ENCODE peak calls at places on chromosomes 2 and 18, in eight cellular contexts. Y is coronary artery, M is A549, A is tibial nerve, F is fibroblast of pulmonary artery, P is heart right ventricle, X is osteocyte, C is lower lobe of right lung. R is an unnamed sample.

GRCh38 chr2:30612371-30612770 is 165.3 kb downstream of the LCLAT1 start:
- DNase-seq in Y (no peak), M (no peak), A (no peak), F (no peak), P (no peak), X (no peak), C (no peak), R (no peak)

GRCh38 chr2:152098798-152099654 is at the start of gene CACNB4:
- DNase-seq in Y (no peak), M (peak), A (no peak), F (peak), P (peak), X (no peak), C (peak), R (peak)

GRCh38 chr2:28626376-28626775 is 125.3 kb upstream of the PPP1CB start:
- DNase-seq in Y (no peak), M (no peak), A (no peak), F (no peak), P (no peak), X (no peak), C (no peak), R (no peak)

GRCh38 chr2:238155761-238156694 is 2.7 kb upstream of the ERFE start:
- DNase-seq in Y (no peak), M (no peak), A (no peak), F (peak), P (no peak), X (no peak), C (peak), R (no peak)

GRCh38 chr18:46253498-46253897 is 149.3 kb downstream of the HAUS1 start:
- DNase-seq in Y (no peak), M (no peak), A (peak), F (peak), P (no peak), X (no peak), C (no peak), R (no peak)

GRCh38 chr2:151361674-151362380 is 4.4 kb downstream of the TNFAIP6 start:
- DNase-seq in Y (no peak), M (peak), A (no peak), F (peak), P (no peak), X (no peak), C (no peak), R (no peak)

GRCh38 chr18:5370332-5370731 is 74.8 kb upstream of the ZBTB14 start:
- DNase-seq in Y (no peak), M (no peak), A (no peak), F (peak), P (no peak), X (no peak), C (no peak), R (peak)

GRCh38 chr2:57884281-57884680 is 162.3 kb upstream of the VRK2 start:
- DNase-seq in Y (no peak), M (no peak), A (no peak), F (no peak), P (no peak), X (no peak), C (no peak), R (no peak)

GRCh38 chr2:226799211-226799975 is at the start of gene IRS1:
- DNase-seq in Y (peak), M (no peak), A (peak), F (peak), P (peak), X (peak), C (peak), R (peak)

GRCh38 chr2:13413989-13414388 is 697.3 kb downstream of the TRIB2 start:
- DNase-seq in Y (no peak), M (no peak), A (no peak), F (no peak), P (no peak), X (no peak), C (no peak), R (no peak)

GRCh38 chr2:213150315-213150951 is 979 bp downstream of the IKZF2 start:
- DNase-seq in Y (no peak), M (no peak), A (peak), F (peak), P (peak), X (no peak), C (no peak), R (peak)

GRCh38 chr2:8303322-8303832 is 378.5 kb upstream of the ID2 start:
- DNase-seq in Y (no peak), M (no peak), A (peak), F (no peak), P (peak), X (peak), C (peak), R (no peak)

GRCh38 chr2:207432471-207432870 is 97.3 kb upstream of the CREB1 start:
- DNase-seq in Y (no peak), M (no peak), A (no peak), F (no peak), P (no peak), X (no peak), C (no peak), R (no peak)

GRCh38 chr18:47615043-47615442 is 315.4 kb downstream of the SMAD2 start:
- DNase-seq in Y (no peak), M (no peak), A (no peak), F (no peak), P (no peak), X (peak), C (no peak), R (no peak)

GRCh38 chr2:159737917-159738296 is 25.6 kb downstream of the MARCHF7 start:
- DNase-seq in Y (no peak), M (no peak), A (no peak), F (no peak), P (peak), X (no peak), C (no peak), R (no peak)

GRCh38 chr2:25690058-25690457 is 16.7 kb upstream of the DTNB start:
- DNase-seq in Y (no peak), M (no peak), A (no peak), F (peak), P (no peak), X (no peak), C (no peak), R (no peak)

GRCh38 chr2:236745420-236746210 is 176.0 kb downstream of the ACKR3 start:
- DNase-seq in Y (no peak), M (peak), A (no peak), F (peak), P (no peak), X (no peak), C (no peak), R (peak)

GRCh38 chr2:207937253-207937652 is 88.1 kb downstream of the PLEKHM3 start:
- DNase-seq in Y (no peak), M (no peak), A (no peak), F (no peak), P (no peak), X (no peak), C (no peak), R (no peak)

GRCh38 chr2:199230091-199230490 is 227.6 kb downstream of the SATB2 start:
- DNase-seq in Y (no peak), M (no peak), A (no peak), F (peak), P (no peak), X (no peak), C (no peak), R (no peak)

GRCh38 chr2:241224851-241225438 is 36.5 kb downstream of the ANO7 start:
- DNase-seq in Y (no peak), M (no peak), A (no peak), F (peak), P (no peak), X (no peak), C (no peak), R (no peak)

GRCh38 chr2:169727065-169727464 is 6.6 kb upstream of the KLHL23 start:
- DNase-seq in Y (no peak), M (no peak), A (no peak), F (no peak), P (no peak), X (no peak), C (no peak), R (peak)

GRCh38 chr2:136134126-136134525 is 16.2 kb upstream of the CXCR4 start:
- DNase-seq in Y (peak), M (no peak), A (no peak), F (no peak), P (no peak), X (no peak), C (no peak), R (no peak)

GRCh38 chr2:75545917-75546316 is 14.8 kb downstream of the EVA1A start:
- DNase-seq in Y (no peak), M (no peak), A (no peak), F (no peak), P (no peak), X (no peak), C (no peak), R (no peak)

GRCh38 chr2:232876071-232876977 is 6.3 kb downstream of the SNORC start:
- DNase-seq in Y (no peak), M (peak), A (no peak), F (no peak), P (no peak), X (no peak), C (no peak), R (peak)

GRCh38 chr2:178553047-178553446 is 72.8 kb downstream of the PLEKHA3 start:
- DNase-seq in Y (no peak), M (peak), A (no peak), F (peak), P (no peak), X (no peak), C (no peak), R (no peak)

GRCh38 chr2:176729706-176730569 is 460.7 kb downstream of the MTX2 start:
- DNase-seq in Y (peak), M (no peak), A (peak), F (peak), P (peak), X (no peak), C (no peak), R (no peak)

GRCh38 chr2:225040862-225041209 is 1.4 kb downstream of the DOCK10 start:
- DNase-seq in Y (no peak), M (peak), A (no peak), F (no peak), P (no peak), X (no peak), C (no peak), R (peak)

GRCh38 chr2:29000954-29001353 is 19.9 kb downstream of the TOGARAM2 start:
- DNase-seq in Y (no peak), M (no peak), A (no peak), F (no peak), P (no peak), X (no peak), C (no peak), R (no peak)

GRCh38 chr2:235521844-235522243 is 28.0 kb downstream of the AGAP1 start:
- DNase-seq in Y (no peak), M (no peak), A (no peak), F (peak), P (no peak), X (no peak), C (no peak), R (no peak)
- TF ChIP-seq CTCF in Y (no peak), M (no peak), A (no peak), F (no peak), P (no peak), X (no peak), C (no peak), R (no peak)

GRCh38 chr2:69026026-69026425 is 13.0 kb downstream of the ANTXR1 start:
- DNase-seq in Y (no peak), M (no peak), A (peak), F (peak), P (peak), X (no peak), C (no peak), R (peak)
- TF ChIP-seq CTCF in Y (peak), M (peak), A (peak), F (peak), P (peak), X (peak), C (peak), R (peak)

DNA sequence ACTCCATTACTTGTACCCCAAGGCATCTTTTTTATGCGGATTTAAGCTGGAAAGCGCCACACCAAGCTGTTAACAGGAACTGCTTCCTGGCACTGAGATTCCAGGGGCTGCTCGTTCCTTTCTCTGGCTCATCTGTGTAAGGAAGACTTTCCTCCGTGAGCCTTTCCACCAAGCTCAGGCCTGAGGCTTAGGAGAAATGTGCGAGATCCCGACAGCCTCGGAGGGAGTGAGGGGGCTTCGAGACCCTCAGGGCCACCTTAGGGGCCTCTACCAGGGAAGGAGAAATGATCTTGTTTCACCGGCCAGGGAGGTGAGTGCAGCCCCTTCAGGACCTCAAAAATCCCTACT is 17.1 kb downstream of the B3GNT7 start:
- DNase-seq in Y (no peak), M (no peak), A (no peak), F (no peak), P (no peak), X (no peak), C (no peak), R (no peak)
- TF ChIP-seq CTCF in Y (no peak), M (no peak), A (no peak), F (no peak), P (no peak), X (no peak), C (peak), R (no peak)

DNA sequence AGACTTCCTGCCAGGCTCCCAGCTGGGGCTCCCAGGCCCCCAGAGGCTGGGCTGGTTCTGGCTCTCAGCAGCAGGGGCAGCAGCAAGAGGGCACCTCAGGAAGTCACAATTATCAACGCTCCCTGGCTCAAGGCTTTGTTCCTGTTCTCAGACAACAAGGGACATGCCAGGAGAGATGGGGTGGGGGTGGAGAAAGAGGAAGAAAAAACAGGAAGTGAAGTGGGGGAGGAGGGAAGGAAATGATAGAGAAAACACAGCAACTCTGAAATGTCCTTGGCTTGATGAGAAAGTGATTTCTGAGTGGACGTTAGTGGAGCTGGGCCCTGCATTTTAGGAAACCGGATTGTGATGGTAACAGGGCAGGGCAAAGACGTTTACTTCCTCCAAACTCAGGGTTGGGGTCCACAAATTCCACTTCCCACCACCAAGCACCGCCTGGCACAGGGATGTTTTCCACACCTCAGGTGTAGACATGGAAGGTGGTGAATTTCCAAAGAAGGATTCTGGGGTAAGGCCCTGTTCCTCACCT is 40.4 kb downstream of the CYRIA start:
- DNase-seq in Y (no peak), M (no peak), A (peak), F (peak), P (peak), X (no peak), C (peak), R (no peak)
- TF ChIP-seq CTCF in Y (no peak), M (no peak), A (no peak), F (no peak), P (no peak), X (no peak), C (no peak), R (no peak)

GRCh38 chr2:134197445-134197844 is 56.4 kb upstream of the MGAT5 start:
- DNase-seq in Y (no peak), M (no peak), A (no peak), F (no peak), P (no peak), X (no peak), C (no peak), R (no peak)

GRCh38 chr2:134195341-134195740 is 58.5 kb upstream of the MGAT5 start:
- DNase-seq in Y (no peak), M (no peak), A (no peak), F (no peak), P (no peak), X (no peak), C (no peak), R (no peak)

GRCh38 chr2:134199123-134199522 is 54.7 kb upstream of the MGAT5 start:
- DNase-seq in Y (no peak), M (no peak), A (no peak), F (peak), P (no peak), X (no peak), C (no peak), R (no peak)

GRCh38 chr2:134200024-134200423 is 53.8 kb upstream of the MGAT5 start:
- DNase-seq in Y (no peak), M (no peak), A (no peak), F (no peak), P (no peak), X (no peak), C (no peak), R (no peak)

GRCh38 chr2:134198006-134198634 is 55.8 kb upstream of the MGAT5 start:
- DNase-seq in Y (no peak), M (no peak), A (no peak), F (no peak), P (no peak), X (no peak), C (no peak), R (no peak)
- TF ChIP-seq CTCF in Y (no peak), M (no peak), A (no peak), F (no peak), P (no peak), X (no peak), C (no peak), R (no peak)

GRCh38 chr2:45011621-45012602 is 2.7 kb upstream of the SIX2 start:
- DNase-seq in Y (no peak), M (no peak), A (no peak), F (peak), P (no peak), X (no peak), C (no peak), R (no peak)
- TF ChIP-seq CTCF in Y (no peak), M (no peak), A (no peak), F (no peak), P (no peak), X (no peak), C (no peak), R (no peak)

DNA sequence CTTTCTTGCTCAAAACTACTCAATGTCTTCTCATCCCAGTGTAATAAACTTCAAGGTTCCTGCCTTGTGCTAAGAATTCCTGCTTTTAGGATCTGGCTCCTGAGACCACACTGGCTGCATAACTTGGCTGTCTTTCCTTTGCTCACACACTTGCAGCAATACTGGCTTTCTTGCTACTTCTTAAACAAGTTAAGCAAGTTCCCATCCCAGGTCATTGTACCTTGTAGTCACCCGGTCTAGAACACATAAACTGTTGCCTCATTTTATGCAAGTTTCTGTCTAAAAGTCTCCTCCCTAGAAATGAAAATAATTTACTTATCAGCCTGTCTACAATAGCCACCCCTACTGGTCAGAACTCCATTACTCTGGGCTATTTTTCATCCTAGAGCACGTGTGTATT is 887.8 kb upstream of the FAM98A start:
- DNase-seq in Y (no peak), M (no peak), A (no peak), F (no peak), P (no peak), X (no peak), C (no peak), R (no peak)
- TF ChIP-seq CTCF in Y (no peak), M (no peak), A (no peak), F (no peak), P (no peak), X (no peak), C (no peak), R (no peak)

DNA sequence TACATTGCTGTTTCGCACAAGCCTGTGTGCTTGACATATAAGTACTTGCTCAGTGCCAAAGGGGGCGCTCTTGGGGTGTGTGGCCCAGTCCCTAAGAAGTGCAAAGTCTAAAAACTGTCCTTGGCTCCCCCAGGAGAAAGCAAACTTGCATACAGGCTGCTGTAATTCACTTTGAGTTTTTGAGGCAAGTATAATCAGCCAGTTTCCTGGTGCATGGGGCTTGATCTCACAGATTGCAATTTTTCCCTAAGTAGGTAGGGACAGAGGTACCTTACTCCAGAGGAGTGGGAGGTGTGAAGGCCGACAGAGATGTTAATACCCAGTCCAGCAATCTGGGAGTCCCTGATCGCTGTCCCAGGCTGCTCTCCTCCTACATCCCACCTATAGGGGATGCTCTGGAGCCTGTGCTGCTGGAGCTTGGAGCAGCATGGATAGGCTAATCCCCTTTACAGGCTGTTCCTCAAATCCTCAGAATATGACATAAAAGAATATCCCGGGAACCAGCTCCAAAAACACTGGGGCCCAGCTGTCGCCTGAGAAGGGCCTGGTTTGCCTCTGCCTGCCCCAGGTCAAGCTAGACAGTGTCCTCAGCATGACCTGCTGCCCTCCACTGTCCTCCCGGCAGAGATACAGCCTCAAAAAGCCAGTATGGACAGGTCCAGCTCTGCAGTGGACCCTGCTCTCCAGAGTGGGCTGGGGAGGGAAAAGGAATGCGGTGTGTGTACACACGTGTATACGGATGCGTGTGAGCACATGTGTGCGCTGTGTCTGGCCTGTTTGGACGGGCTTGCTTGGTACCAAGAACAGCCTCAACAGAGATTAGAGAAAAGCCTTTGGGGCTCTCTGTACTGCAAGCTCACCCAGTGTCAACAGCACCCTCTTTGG is 136.6 kb upstream of the HAAO start:
- DNase-seq in Y (no peak), M (peak), A (no peak), F (peak), P (no peak), X (no peak), C (no peak), R (peak)
- TF ChIP-seq CTCF in Y (no peak), M (peak), A (peak), F (peak), P (peak), X (peak), C (peak), R (peak)